ENCODE peak calls at places on chromosomes 13 and 19, in seven cellular contexts. L is RCC 7860; B is left kidney; V is LoVo; Z is activated CD4-positive, alpha-beta T cell treated with anti-CD3 and anti-CD28 coated beads, Interleukin-2, amount 10 ng/mL, durations not matched to agents 7 days and 5 days; W is NCI-H446; F is lower leg skin. T is an unnamed sample.

GRCh38 chr19:15432018-15432494 is 13.3 kb upstream of the AKAP8L start:
- DNase-seq in F (no peak), Z (peak), B (peak), W (no peak), L (no peak), V (no peak), T (no peak)

GRCh38 chr19:41064974-41065569 is 23.2 kb upstream of the CYP2A13 start:
- DNase-seq in W (no peak), B (peak), F (no peak), L (no peak), V (no peak), Z (no peak), T (peak)

GRCh38 chr19:53157601-53158000 is 1.3 kb downstream of the ZNF347 start:
- DNase-seq in L (no peak), Z (no peak), F (no peak), W (no peak), B (peak), V (no peak), T (no peak)

GRCh38 chr13:33194820-33195692 is 90.5 kb downstream of the STARD13 start:
- DNase-seq in B (peak), L (peak), W (no peak), Z (no peak), F (no peak), V (no peak), T (no peak)

GRCh38 chr13:31038834-31039552 is 106.5 kb downstream of the TEX26 start:
- DNase-seq in B (no peak), L (peak), V (peak), Z (peak), W (no peak), F (no peak), T (peak)

GRCh38 chr19:48965806-48966540 is 864 bp downstream of the FTL start:
- DNase-seq in L (peak), V (peak), Z (peak), F (peak), W (peak), B (peak), T (peak)

GRCh38 chr13:22095794-22096193 is 424.9 kb downstream of the FGF9 start:
- DNase-seq in V (no peak), F (no peak), Z (no peak), B (no peak), W (no peak), L (no peak), T (no peak)

GRCh38 chr19:41265376-41266153 is 1.4 kb downstream of the HNRNPUL1 start:
- DNase-seq in V (no peak), L (no peak), W (peak), Z (no peak), B (peak), F (peak), T (peak)

GRCh38 chr13:78689011-78689410 is 30.1 kb upstream of the OBI1 start:
- DNase-seq in L (no peak), V (no peak), F (no peak), B (peak), Z (no peak), W (no peak), T (no peak)

GRCh38 chr13:27657724-27658123 is 36.0 kb downstream of the POLR1D start:
- DNase-seq in F (no peak), B (no peak), W (no peak), V (no peak), L (no peak), Z (no peak), T (no peak)

GRCh38 chr19:39132344-39132969 is 6.9 kb downstream of the PAK4 start:
- DNase-seq in B (no peak), L (no peak), V (no peak), F (no peak), Z (no peak), W (no peak), T (no peak)

GRCh38 chr13:23679214-23679613 is 109.0 kb downstream of the TNFRSF19 start:
- DNase-seq in L (peak), B (peak), V (no peak), F (no peak), Z (peak), W (no peak), T (no peak)

GRCh38 chr13:109761695-109762094 is 24.7 kb downstream of the IRS2 start:
- DNase-seq in B (no peak), L (no peak), V (no peak), F (no peak), W (no peak), Z (no peak), T (no peak)

GRCh38 chr19:7475665-7476064 is 13.2 kb downstream of the PEX11G start:
- DNase-seq in F (no peak), L (no peak), Z (no peak), V (no peak), B (no peak), W (no peak), T (no peak)

GRCh38 chr13:20190481-20191310 is 2.0 kb downstream of the GJB2 start:
- DNase-seq in L (peak), Z (no peak), F (no peak), W (no peak), B (no peak), V (no peak), T (no peak)

GRCh38 chr13:45885194-45885593 is 33.6 kb upstream of the SIAH3 start:
- DNase-seq in V (no peak), L (no peak), F (no peak), Z (no peak), W (no peak), B (no peak), T (no peak)

GRCh38 chr19:31784631-31785237 is 435.5 kb upstream of the TSHZ3 start:
- DNase-seq in F (no peak), L (no peak), B (peak), V (no peak), W (no peak), Z (no peak), T (no peak)

GRCh38 chr19:44909775-44910174 is 4.2 kb downstream of the APOE start:
- DNase-seq in B (no peak), F (no peak), W (no peak), L (no peak), Z (no peak), V (no peak), T (no peak)

GRCh38 chr13:64538711-64539110 is 2691.4 kb downstream of the PCDH9 start:
- DNase-seq in W (no peak), F (no peak), B (no peak), L (no peak), Z (no peak), V (no peak), T (no peak)

GRCh38 chr13:31436478-31436877 is 236.7 kb downstream of the B3GLCT start:
- DNase-seq in W (no peak), B (peak), L (no peak), Z (no peak), F (no peak), V (peak), T (no peak)

GRCh38 chr19:37654525-37654832 is 786 bp downstream of the ZFP30 start:
- DNase-seq in B (no peak), Z (peak), V (no peak), L (no peak), F (no peak), W (peak), T (no peak)

GRCh38 chr13:75326173-75327131 is 155.5 kb downstream of the TBC1D4 start:
- DNase-seq in W (no peak), F (no peak), Z (peak), B (peak), L (no peak), V (no peak), T (no peak)

GRCh38 chr19:29320076-29320475 is 107.1 kb upstream of the UQCRFS1 start:
- DNase-seq in B (no peak), W (no peak), V (no peak), F (no peak), L (no peak), Z (no peak), T (no peak)

GRCh38 chr19:48368942-48369341 is 4.8 kb downstream of the SYNGR4 start:
- DNase-seq in V (no peak), Z (no peak), W (peak), B (peak), F (no peak), L (no peak), T (no peak)

GRCh38 chr13:30463820-30464495 is 1.8 kb downstream of the HMGB1 start:
- DNase-seq in B (peak), V (peak), Z (peak), F (peak), W (peak), L (peak), T (peak)

GRCh38 chr19:28468701-28469459 is 744.1 kb downstream of the UQCRFS1 start:
- DNase-seq in B (peak), Z (peak), W (no peak), F (no peak), V (peak), L (peak), T (peak)

GRCh38 chr19:48813123-48813911 is 2.5 kb upstream of the BCAT2 start:
- DNase-seq in L (no peak), B (no peak), Z (no peak), W (no peak), V (no peak), F (no peak), T (no peak)

GRCh38 chr19:35592226-35592625 is 6.3 kb downstream of the PMIS2 start:
- DNase-seq in W (no peak), V (no peak), B (peak), Z (peak), L (no peak), F (no peak), T (no peak)

GRCh38 chr19:28289294-28290063 is 923.5 kb downstream of the UQCRFS1 start:
- DNase-seq in B (peak), Z (no peak), V (no peak), W (no peak), L (no peak), F (no peak), T (no peak)

GRCh38 chr13:67228909-67229308 is 1.2 kb downstream of the PCDH9 start:
- DNase-seq in W (no peak), L (no peak), F (no peak), B (peak), V (no peak), Z (no peak), T (no peak)

GRCh38 chr13:59601993-59602392 is 561.7 kb downstream of the DIAPH3 start:
- DNase-seq in V (no peak), L (no peak), Z (no peak), F (no peak), B (no peak), W (no peak), T (no peak)

GRCh38 chr19:1945899-1946298 is 4.9 kb downstream of the CSNK1G2 start:
- DNase-seq in B (peak), V (peak), Z (peak), F (no peak), W (peak), L (no peak), T (no peak)

GRCh38 chr19:46660008-46660517 is 919 bp downstream of the DACT3 start:
- DNase-seq in V (no peak), L (no peak), F (no peak), W (peak), B (peak), Z (no peak), T (no peak)

GRCh38 chr13:110265682-110266430 is 41.1 kb downstream of the COL4A1 start:
- DNase-seq in V (no peak), W (no peak), F (no peak), Z (no peak), B (no peak), L (no peak), T (no peak)

T was measured in MM.1S.